ENCODE peak calls at places on chromosomes 4 and X, in six cellular contexts. One of them, this sample, is unnamed.

GRCh38 chrX:40177942-40178715 is 80.4 kb upstream of the BCOR start:
- DNase-seq in CD8-positive, alpha-beta memory T cell: no peak
- DNase-seq in CD4-positive, CD25-positive, alpha-beta regulatory T cell: no peak
- DNase-seq in tibial nerve: no peak
- DNase-seq in ovary: no peak
- DNase-seq in hepatocyte: no peak
- DNase-seq in this sample: no peak

GRCh38 chr4:185352741-185353140 is 43.0 kb downstream of the LRP2BP start:
- DNase-seq in CD8-positive, alpha-beta memory T cell: no peak
- DNase-seq in CD4-positive, CD25-positive, alpha-beta regulatory T cell: no peak
- DNase-seq in tibial nerve: no peak
- DNase-seq in ovary: no peak
- DNase-seq in hepatocyte: no peak
- DNase-seq in this sample: no peak

GRCh38 chrX:154411981-154412340 is 622 bp downstream of the TAFAZZIN start:
- DNase-seq in CD8-positive, alpha-beta memory T cell: peak
- DNase-seq in CD4-positive, CD25-positive, alpha-beta regulatory T cell: no peak
- DNase-seq in tibial nerve: peak
- DNase-seq in ovary: peak
- DNase-seq in hepatocyte: peak
- DNase-seq in this sample: no peak

GRCh38 chr4:30718021-30718888 is 1.9 kb upstream of the PCDH7 start:
- DNase-seq in CD8-positive, alpha-beta memory T cell: no peak
- DNase-seq in CD4-positive, CD25-positive, alpha-beta regulatory T cell: no peak
- DNase-seq in tibial nerve: no peak
- DNase-seq in ovary: peak
- DNase-seq in hepatocyte: peak
- DNase-seq in this sample: no peak

GRCh38 chr4:40458683-40459082 is 123.5 kb downstream of the CHRNA9 start:
- DNase-seq in CD8-positive, alpha-beta memory T cell: no peak
- DNase-seq in CD4-positive, CD25-positive, alpha-beta regulatory T cell: no peak
- DNase-seq in tibial nerve: no peak
- DNase-seq in ovary: no peak
- DNase-seq in hepatocyte: no peak
- DNase-seq in this sample: no peak

GRCh38 chr4:162644346-162644745 is 480.5 kb upstream of the FSTL5 start:
- DNase-seq in CD8-positive, alpha-beta memory T cell: no peak
- DNase-seq in CD4-positive, CD25-positive, alpha-beta regulatory T cell: no peak
- DNase-seq in tibial nerve: no peak
- DNase-seq in ovary: no peak
- DNase-seq in hepatocyte: no peak
- DNase-seq in this sample: no peak

GRCh38 chr4:30722916-30723270 is 2.7 kb downstream of the PCDH7 start:
- DNase-seq in CD8-positive, alpha-beta memory T cell: no peak
- DNase-seq in CD4-positive, CD25-positive, alpha-beta regulatory T cell: no peak
- DNase-seq in tibial nerve: no peak
- DNase-seq in ovary: no peak
- DNase-seq in hepatocyte: peak
- DNase-seq in this sample: no peak

GRCh38 chr4:68368566-68369473 is 18.9 kb upstream of the YTHDC1 start:
- DNase-seq in CD8-positive, alpha-beta memory T cell: no peak
- DNase-seq in CD4-positive, CD25-positive, alpha-beta regulatory T cell: no peak
- DNase-seq in tibial nerve: no peak
- DNase-seq in ovary: no peak
- DNase-seq in hepatocyte: no peak
- DNase-seq in this sample: no peak

GRCh38 chr4:41022116-41022515 is 192.2 kb downstream of the APBB2 start:
- DNase-seq in CD8-positive, alpha-beta memory T cell: no peak
- DNase-seq in CD4-positive, CD25-positive, alpha-beta regulatory T cell: no peak
- DNase-seq in tibial nerve: no peak
- DNase-seq in ovary: no peak
- DNase-seq in hepatocyte: no peak
- DNase-seq in this sample: no peak

GRCh38 chr4:185305979-185306442 is 89.7 kb downstream of the LRP2BP start:
- DNase-seq in CD8-positive, alpha-beta memory T cell: no peak
- DNase-seq in CD4-positive, CD25-positive, alpha-beta regulatory T cell: no peak
- DNase-seq in tibial nerve: no peak
- DNase-seq in ovary: no peak
- DNase-seq in hepatocyte: no peak
- DNase-seq in this sample: no peak

GRCh38 chr4:11343536-11343935 is 85.2 kb downstream of the HS3ST1 start:
- DNase-seq in CD8-positive, alpha-beta memory T cell: no peak
- DNase-seq in CD4-positive, CD25-positive, alpha-beta regulatory T cell: no peak
- DNase-seq in tibial nerve: no peak
- DNase-seq in ovary: no peak
- DNase-seq in hepatocyte: no peak
- DNase-seq in this sample: no peak

DNA sequence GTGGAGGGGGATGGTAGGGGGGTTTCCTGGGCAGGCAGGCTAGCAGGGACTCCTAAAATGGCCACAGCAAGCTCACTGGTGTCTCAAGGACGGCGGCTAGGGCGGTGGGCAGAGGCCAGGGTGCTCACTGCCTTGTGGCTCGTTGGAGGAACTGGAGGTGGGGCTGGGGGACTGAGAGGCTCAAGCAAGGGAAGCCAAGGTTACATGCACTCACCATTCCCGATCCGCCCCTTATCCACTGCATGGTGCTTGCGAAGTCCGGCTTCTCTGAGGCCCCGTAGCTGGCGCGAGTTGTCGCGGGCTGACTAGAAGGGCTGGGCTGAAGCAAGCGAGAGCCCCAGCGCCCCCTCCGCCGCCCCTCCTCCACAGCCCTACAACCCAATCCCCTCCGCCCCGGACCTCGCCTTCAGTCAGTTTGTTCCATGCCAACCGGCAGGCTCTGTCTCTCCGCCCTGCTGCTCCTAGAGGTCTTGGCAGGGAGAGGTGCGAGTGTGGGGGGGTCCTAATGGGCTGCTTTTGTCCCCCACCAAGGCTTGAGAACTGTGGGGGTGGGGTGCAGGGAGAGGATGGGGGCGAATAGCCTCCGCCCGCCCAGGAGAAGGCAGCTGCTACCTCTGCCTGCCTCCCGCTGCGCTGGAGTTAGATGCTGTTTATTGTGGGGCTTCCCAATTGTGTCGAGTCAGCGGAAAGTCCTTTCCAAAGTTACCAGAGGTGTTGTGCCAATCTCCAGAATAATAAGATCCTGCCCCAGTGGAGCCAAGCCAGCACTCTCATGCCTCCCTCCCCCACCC is at the start of gene ARHGEF9:
- DNase-seq in CD8-positive, alpha-beta memory T cell: no peak
- DNase-seq in CD4-positive, CD25-positive, alpha-beta regulatory T cell: no peak
- DNase-seq in tibial nerve: peak
- DNase-seq in ovary: peak
- DNase-seq in hepatocyte: peak
- DNase-seq in this sample: no peak
- H3K4me3 ChIP-seq in CD8-positive, alpha-beta memory T cell: no peak
- H3K4me3 ChIP-seq in CD4-positive, CD25-positive, alpha-beta regulatory T cell: no peak
- H3K4me3 ChIP-seq in tibial nerve: peak
- H3K4me3 ChIP-seq in ovary: peak
- H3K4me3 ChIP-seq in hepatocyte: peak
- H3K4me3 ChIP-seq in this sample: peak

DNA sequence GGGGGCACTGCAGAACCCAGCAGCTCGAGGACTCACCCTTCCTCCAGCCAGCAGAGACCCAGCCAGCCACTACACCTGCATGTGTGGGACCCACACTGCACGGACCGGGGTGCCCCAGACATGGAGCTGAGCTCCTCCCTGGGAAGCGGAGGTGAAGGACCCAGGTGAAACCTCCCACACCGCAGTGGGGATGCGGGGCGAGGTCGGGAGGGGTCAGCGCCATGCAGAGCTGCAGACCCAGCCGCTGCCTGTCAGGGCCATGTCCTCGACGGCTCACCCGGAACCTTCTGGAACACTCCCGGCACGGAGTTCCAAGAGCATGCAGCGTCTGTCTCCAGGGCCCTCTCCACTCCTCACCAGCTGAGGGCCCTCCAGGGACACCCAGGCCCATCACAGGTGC is 42.6 kb downstream of the GAK start:
- DNase-seq in CD8-positive, alpha-beta memory T cell: no peak
- DNase-seq in CD4-positive, CD25-positive, alpha-beta regulatory T cell: no peak
- DNase-seq in tibial nerve: no peak
- DNase-seq in ovary: no peak
- DNase-seq in hepatocyte: no peak
- DNase-seq in this sample: no peak
- H3K27ac ChIP-seq in CD8-positive, alpha-beta memory T cell: no peak
- H3K27ac ChIP-seq in CD4-positive, CD25-positive, alpha-beta regulatory T cell: no peak
- H3K27ac ChIP-seq in tibial nerve: no peak
- H3K27ac ChIP-seq in ovary: no peak
- H3K27ac ChIP-seq in hepatocyte: no peak
- H3K27ac ChIP-seq in this sample: no peak

GRCh38 chrX:138711399-138712347 is at the start of gene FGF13:
- DNase-seq in CD8-positive, alpha-beta memory T cell: no peak
- DNase-seq in CD4-positive, CD25-positive, alpha-beta regulatory T cell: no peak
- DNase-seq in tibial nerve: no peak
- DNase-seq in ovary: peak
- DNase-seq in hepatocyte: peak
- DNase-seq in this sample: no peak
- H3K4me3 ChIP-seq in CD8-positive, alpha-beta memory T cell: no peak
- H3K4me3 ChIP-seq in CD4-positive, CD25-positive, alpha-beta regulatory T cell: no peak
- H3K4me3 ChIP-seq in tibial nerve: peak
- H3K4me3 ChIP-seq in ovary: peak
- H3K4me3 ChIP-seq in hepatocyte: peak
- H3K4me3 ChIP-seq in this sample: no peak

GRCh38 chr4:19575959-19576358 is 675.7 kb upstream of the SLIT2 start:
- DNase-seq in CD8-positive, alpha-beta memory T cell: no peak
- DNase-seq in CD4-positive, CD25-positive, alpha-beta regulatory T cell: no peak
- DNase-seq in tibial nerve: no peak
- DNase-seq in ovary: no peak
- DNase-seq in hepatocyte: no peak
- DNase-seq in this sample: no peak

GRCh38 chr4:19577121-19577520 is 674.6 kb upstream of the SLIT2 start:
- DNase-seq in CD8-positive, alpha-beta memory T cell: no peak
- DNase-seq in CD4-positive, CD25-positive, alpha-beta regulatory T cell: no peak
- DNase-seq in tibial nerve: no peak
- DNase-seq in ovary: no peak
- DNase-seq in hepatocyte: no peak
- DNase-seq in this sample: no peak

GRCh38 chr4:19583827-19584569 is 667.7 kb upstream of the SLIT2 start:
- DNase-seq in CD8-positive, alpha-beta memory T cell: no peak
- DNase-seq in CD4-positive, CD25-positive, alpha-beta regulatory T cell: no peak
- DNase-seq in tibial nerve: no peak
- DNase-seq in ovary: no peak
- DNase-seq in hepatocyte: no peak
- DNase-seq in this sample: no peak

DNA sequence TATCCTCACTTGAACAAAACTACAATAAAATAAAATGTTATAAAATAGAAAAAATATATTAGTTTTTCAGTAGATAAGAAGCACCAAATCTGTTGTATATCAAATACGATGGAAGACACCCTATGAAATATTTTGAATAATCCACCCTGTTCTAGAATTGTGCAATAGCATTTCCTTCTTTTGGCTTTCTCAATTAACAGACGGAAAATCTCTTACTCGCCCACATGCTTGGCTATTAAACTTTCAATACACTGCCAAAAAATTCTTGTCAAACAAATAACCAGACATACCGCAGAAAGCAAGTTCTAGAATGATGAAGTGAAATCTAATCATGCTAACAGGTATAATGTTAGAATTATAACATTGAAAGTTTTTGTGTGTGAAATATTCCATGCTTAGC is 671.6 kb upstream of the SLIT2 start:
- DNase-seq in CD8-positive, alpha-beta memory T cell: no peak
- DNase-seq in CD4-positive, CD25-positive, alpha-beta regulatory T cell: no peak
- DNase-seq in tibial nerve: no peak
- DNase-seq in ovary: no peak
- DNase-seq in hepatocyte: no peak
- DNase-seq in this sample: no peak
- H3K27ac ChIP-seq in CD8-positive, alpha-beta memory T cell: no peak
- H3K27ac ChIP-seq in CD4-positive, CD25-positive, alpha-beta regulatory T cell: no peak
- H3K27ac ChIP-seq in tibial nerve: no peak
- H3K27ac ChIP-seq in ovary: no peak
- H3K27ac ChIP-seq in hepatocyte: no peak
- H3K27ac ChIP-seq in this sample: no peak

GRCh38 chr4:42396361-42397255 is 680 bp upstream of the SHISA3 start:
- DNase-seq in CD8-positive, alpha-beta memory T cell: no peak
- DNase-seq in CD4-positive, CD25-positive, alpha-beta regulatory T cell: no peak
- DNase-seq in tibial nerve: no peak
- DNase-seq in ovary: no peak
- DNase-seq in hepatocyte: no peak
- DNase-seq in this sample: no peak
- H3K4me3 ChIP-seq in CD8-positive, alpha-beta memory T cell: peak
- H3K4me3 ChIP-seq in CD4-positive, CD25-positive, alpha-beta regulatory T cell: peak
- H3K4me3 ChIP-seq in tibial nerve: peak
- H3K4me3 ChIP-seq in ovary: no peak
- H3K4me3 ChIP-seq in hepatocyte: peak
- H3K4me3 ChIP-seq in this sample: peak

GRCh38 chr4:6855692-6856297 is 53.8 kb upstream of the TBC1D14 start:
- DNase-seq in CD8-positive, alpha-beta memory T cell: peak
- DNase-seq in CD4-positive, CD25-positive, alpha-beta regulatory T cell: peak
- DNase-seq in tibial nerve: no peak
- DNase-seq in ovary: no peak
- DNase-seq in hepatocyte: peak
- DNase-seq in this sample: peak

GRCh38 chr4:6856391-6856790 is 53.2 kb upstream of the TBC1D14 start:
- DNase-seq in CD8-positive, alpha-beta memory T cell: no peak
- DNase-seq in CD4-positive, CD25-positive, alpha-beta regulatory T cell: no peak
- DNase-seq in tibial nerve: no peak
- DNase-seq in ovary: no peak
- DNase-seq in hepatocyte: no peak
- DNase-seq in this sample: no peak

GRCh38 chr4:6859543-6859942 is 50.1 kb upstream of the TBC1D14 start:
- DNase-seq in CD8-positive, alpha-beta memory T cell: no peak
- DNase-seq in CD4-positive, CD25-positive, alpha-beta regulatory T cell: no peak
- DNase-seq in tibial nerve: no peak
- DNase-seq in ovary: no peak
- DNase-seq in hepatocyte: no peak
- DNase-seq in this sample: no peak

GRCh38 chr4:6858997-6859396 is 50.6 kb upstream of the TBC1D14 start:
- DNase-seq in CD8-positive, alpha-beta memory T cell: no peak
- DNase-seq in CD4-positive, CD25-positive, alpha-beta regulatory T cell: no peak
- DNase-seq in tibial nerve: no peak
- DNase-seq in ovary: no peak
- DNase-seq in hepatocyte: no peak
- DNase-seq in this sample: no peak

DNA sequence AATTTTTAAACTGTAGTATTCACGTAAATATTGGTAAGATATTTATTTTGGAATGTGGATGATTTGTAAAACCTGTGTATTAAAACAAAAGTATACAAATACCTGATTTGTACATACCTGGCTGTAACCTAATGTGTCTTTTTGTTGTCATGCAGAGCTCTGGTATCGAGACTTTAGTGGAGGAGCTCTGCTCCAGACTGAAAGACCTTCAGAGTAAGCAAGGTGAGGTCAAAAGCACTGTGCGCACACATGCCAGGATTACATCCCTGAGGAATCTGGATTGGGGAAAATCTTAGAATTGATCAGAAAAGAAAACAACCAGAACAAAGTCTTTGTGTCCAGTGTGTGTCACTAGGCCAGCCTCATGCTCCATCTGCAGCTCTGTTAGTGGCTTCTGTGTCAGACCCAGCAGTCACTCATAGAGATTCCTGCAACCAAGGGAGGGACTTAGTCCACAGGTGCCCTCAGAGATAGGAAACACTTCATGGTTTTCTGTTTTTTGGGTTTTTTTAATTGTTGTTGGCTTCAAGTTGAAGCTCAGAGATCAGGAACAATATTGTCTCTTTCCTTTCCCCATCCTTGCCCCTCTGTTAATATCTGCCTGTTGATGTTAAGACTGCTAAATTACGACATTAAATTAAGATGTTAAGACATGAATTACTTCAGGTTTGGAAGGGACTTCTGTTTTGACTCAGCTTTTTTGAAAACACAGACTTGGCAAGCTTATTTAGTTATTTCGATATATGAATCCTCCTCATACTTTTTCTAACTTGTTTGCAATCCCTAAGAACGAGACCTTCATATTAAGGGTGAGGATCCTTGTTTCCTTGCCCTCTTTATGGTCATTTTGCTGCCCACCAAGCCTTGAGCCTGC is 52.4 kb upstream of the TBC1D14 start:
- DNase-seq in CD8-positive, alpha-beta memory T cell: no peak
- DNase-seq in CD4-positive, CD25-positive, alpha-beta regulatory T cell: no peak
- DNase-seq in tibial nerve: no peak
- DNase-seq in ovary: no peak
- DNase-seq in hepatocyte: no peak
- DNase-seq in this sample: no peak
- H3K27ac ChIP-seq in CD8-positive, alpha-beta memory T cell: no peak
- H3K27ac ChIP-seq in CD4-positive, CD25-positive, alpha-beta regulatory T cell: peak
- H3K27ac ChIP-seq in tibial nerve: no peak
- H3K27ac ChIP-seq in ovary: no peak
- H3K27ac ChIP-seq in hepatocyte: peak
- H3K27ac ChIP-seq in this sample: no peak

This sample was measured in effector memory CD4-positive, alpha-beta T cell.